ENCODE peak calls at places on chromosomes 3 and 15, in seven cellular contexts. J is K562, L is HCT116, B is SK-N-SH, Z is HepG2, R is H1, C is GM12878. F is an unnamed sample.

GRCh38 chr3:10137178-10137577 is 4.4 kb upstream of the VHL start:
- DNase-seq in C (no peak), R (no peak), L (no peak), Z (peak), J (no peak), B (no peak), F (no peak)

GRCh38 chr15:72112111-72112510 is 5.8 kb downstream of the MYO9A start:
- DNase-seq in L (no peak), J (no peak), R (no peak), B (no peak), C (no peak), Z (no peak), F (no peak)

GRCh38 chr3:142808103-142808917 is 80.6 kb downstream of the PCOLCE2 start:
- DNase-seq in L (peak), R (no peak), Z (peak), J (no peak), B (no peak), C (no peak), F (no peak)

GRCh38 chr3:126523745-126524428 is at the start of gene CHST13:
- DNase-seq in R (no peak), L (no peak), B (peak), J (peak), C (no peak), Z (peak), F (peak)

GRCh38 chr3:72004749-72005292 is 219.9 kb upstream of the PROK2 start:
- DNase-seq in L (no peak), C (no peak), Z (no peak), B (no peak), R (no peak), J (peak), F (no peak)

GRCh38 chr15:100705065-100705464 is 102.7 kb downstream of the ASB7 start:
- DNase-seq in R (no peak), C (no peak), J (no peak), L (no peak), B (no peak), Z (no peak), F (no peak)

GRCh38 chr3:105674437-105675065 is 194.3 kb downstream of the CBLB start:
- DNase-seq in R (no peak), L (no peak), C (no peak), B (no peak), Z (no peak), J (no peak), F (no peak)

GRCh38 chr3:112638327-112639020 is 2.5 kb downstream of the CCDC80 start:
- DNase-seq in L (no peak), Z (no peak), C (no peak), J (no peak), B (no peak), R (no peak), F (no peak)

GRCh38 chr15:99707481-99708270 is 25.6 kb downstream of the LYSMD4 start:
- DNase-seq in Z (no peak), B (no peak), J (no peak), R (no peak), C (no peak), L (no peak), F (no peak)

GRCh38 chr3:55735976-55736375 is 248.9 kb upstream of the WNT5A start:
- DNase-seq in Z (no peak), C (no peak), J (no peak), B (no peak), L (no peak), R (no peak), F (no peak)

GRCh38 chr15:95495033-95495541 is 835.4 kb upstream of the NR2F2 start:
- DNase-seq in R (no peak), L (no peak), C (no peak), B (no peak), Z (no peak), J (no peak), F (no peak)

GRCh38 chr15:74907277-74907870 is 723 bp upstream of the FAM219B start:
- DNase-seq in C (no peak), L (no peak), Z (no peak), J (no peak), B (no peak), R (no peak), F (no peak)

GRCh38 chr15:40398413-40398873 is 7.2 kb upstream of the IVD start:
- DNase-seq in L (no peak), Z (no peak), B (no peak), R (no peak), C (peak), J (no peak), F (no peak)

GRCh38 chr3:36647423-36647853 is 116.9 kb downstream of the DCLK3 start:
- DNase-seq in J (no peak), L (no peak), Z (no peak), R (no peak), B (no peak), C (no peak), F (no peak)

GRCh38 chr3:173396191-173397041 is 1.1 kb upstream of the NLGN1 start:
- DNase-seq in Z (no peak), C (no peak), L (no peak), B (peak), J (no peak), R (no peak), F (no peak)

GRCh38 chr15:50358805-50359204 is 3.8 kb upstream of the GABPB1 start:
- DNase-seq in Z (peak), L (peak), C (no peak), R (no peak), B (peak), J (peak), F (no peak)

GRCh38 chr3:9401986-9402385 is 4.6 kb downstream of the SETD5 start:
- DNase-seq in B (no peak), R (no peak), L (no peak), J (no peak), Z (no peak), C (no peak), F (no peak)

GRCh38 chr3:105801397-105801796 is 67.4 kb downstream of the CBLB start:
- DNase-seq in B (no peak), J (no peak), C (peak), R (no peak), Z (no peak), L (no peak), F (no peak)

GRCh38 chr15:83109532-83109931 is 2.1 kb downstream of the TM6SF1 start:
- DNase-seq in J (no peak), Z (no peak), R (no peak), L (no peak), C (no peak), B (no peak), F (no peak)

GRCh38 chr15:27220199-27220598 is 249.2 kb downstream of the GABRG3 start:
- DNase-seq in B (no peak), R (no peak), L (no peak), J (no peak), C (no peak), Z (no peak), F (no peak)

GRCh38 chr15:25177955-25178801 is 223.4 kb downstream of the SNRPN start:
- DNase-seq in B (no peak), C (no peak), L (no peak), J (no peak), R (no peak), Z (no peak), F (no peak)

GRCh38 chr3:126346466-126346865 is 10.7 kb downstream of the KLF15 start:
- DNase-seq in R (no peak), B (no peak), J (no peak), Z (no peak), L (no peak), C (no peak), F (no peak)

GRCh38 chr3:141352262-141352984 is 15.9 kb upstream of the ZBTB38 start:
- DNase-seq in Z (no peak), R (no peak), B (no peak), L (no peak), C (no peak), J (peak), F (no peak)

GRCh38 chr15:31306426-31307269 is 20.0 kb upstream of the KLF13 start:
- DNase-seq in L (no peak), B (no peak), Z (no peak), J (no peak), R (peak), C (no peak), F (peak)
- TF ChIP-seq YY1 in L (no peak), B (no peak), Z (no peak), J (no peak), R (no peak), C (no peak), F (no peak)

DNA sequence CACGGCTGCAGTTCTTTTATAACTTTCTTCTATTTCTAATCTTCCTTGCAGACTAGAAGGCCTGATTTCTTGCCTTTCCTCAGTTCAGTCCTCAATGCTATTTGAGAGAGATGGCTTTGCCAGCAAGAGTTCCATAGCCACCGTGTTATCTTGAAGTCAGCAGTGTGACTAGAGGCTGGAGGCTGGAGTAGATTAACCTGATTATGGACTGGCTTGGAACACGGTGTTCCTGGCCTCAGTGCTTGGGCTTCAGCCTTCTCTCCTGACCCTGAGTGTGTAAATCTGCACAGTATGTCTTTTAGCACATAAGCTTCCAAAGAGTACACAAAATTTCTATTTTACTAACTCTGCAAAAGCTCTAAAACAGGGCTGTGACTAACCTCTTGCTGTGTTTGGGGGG is 61.4 kb downstream of the CCDC54 start:
- DNase-seq in C (no peak), R (no peak), B (no peak), Z (no peak), J (no peak), L (no peak), F (no peak)
- TF ChIP-seq YY1 in C (no peak), R (no peak), B (no peak), Z (no peak), J (no peak), L (no peak), F (no peak)

DNA sequence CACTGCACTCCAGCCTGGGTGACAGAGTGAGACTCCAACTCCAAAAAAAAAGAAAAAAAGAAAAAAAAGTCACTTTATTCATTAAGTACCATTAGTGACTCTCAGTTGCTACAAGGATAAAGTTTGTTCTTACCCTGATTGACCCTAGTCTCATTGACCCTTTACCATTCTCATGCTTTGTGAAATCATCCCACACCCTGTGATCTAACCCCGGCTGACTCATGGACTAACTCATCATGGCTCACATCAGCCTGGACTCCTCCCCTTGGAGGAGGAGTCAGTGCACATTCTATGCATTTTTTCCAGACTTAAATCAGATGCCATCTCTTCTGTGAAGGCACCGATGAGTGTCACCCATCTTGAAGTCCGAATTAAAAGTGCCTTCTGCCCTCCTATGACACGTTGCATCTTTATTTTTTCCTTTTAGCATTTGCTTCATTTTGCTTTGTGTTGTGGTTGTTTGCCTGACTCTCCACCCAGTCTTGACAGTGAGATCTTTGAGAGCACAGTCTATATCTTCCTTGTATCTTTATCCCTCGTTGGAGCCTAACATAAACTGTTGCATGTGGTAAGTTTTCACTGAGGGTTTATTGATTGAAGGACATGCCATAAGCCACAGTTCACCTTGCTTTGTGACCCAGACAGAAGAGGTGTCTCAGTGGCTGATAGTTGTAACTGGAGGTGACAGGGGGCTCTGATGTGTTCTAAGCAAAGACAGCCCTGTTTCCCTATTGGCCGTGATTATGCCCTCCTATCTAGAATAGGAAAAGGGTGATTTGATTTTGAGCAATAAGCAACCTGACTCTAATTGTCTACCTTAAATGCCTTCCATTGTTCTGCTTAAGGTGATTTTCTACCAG is 72.1 kb downstream of the IL1RAP start:
- DNase-seq in Z (peak), R (peak), C (no peak), L (peak), J (no peak), B (peak), F (peak)
- TF ChIP-seq YY1 in Z (no peak), R (no peak), C (no peak), L (peak), J (no peak), B (no peak), F (no peak)

GRCh38 chr15:69394556-69395282 is 19.4 kb upstream of the KIF23 start:
- DNase-seq in B (peak), Z (peak), R (peak), J (peak), C (no peak), L (peak), F (peak)
- TF ChIP-seq YY1 in B (no peak), Z (no peak), R (peak), J (no peak), C (peak), L (no peak), F (no peak)

DNA sequence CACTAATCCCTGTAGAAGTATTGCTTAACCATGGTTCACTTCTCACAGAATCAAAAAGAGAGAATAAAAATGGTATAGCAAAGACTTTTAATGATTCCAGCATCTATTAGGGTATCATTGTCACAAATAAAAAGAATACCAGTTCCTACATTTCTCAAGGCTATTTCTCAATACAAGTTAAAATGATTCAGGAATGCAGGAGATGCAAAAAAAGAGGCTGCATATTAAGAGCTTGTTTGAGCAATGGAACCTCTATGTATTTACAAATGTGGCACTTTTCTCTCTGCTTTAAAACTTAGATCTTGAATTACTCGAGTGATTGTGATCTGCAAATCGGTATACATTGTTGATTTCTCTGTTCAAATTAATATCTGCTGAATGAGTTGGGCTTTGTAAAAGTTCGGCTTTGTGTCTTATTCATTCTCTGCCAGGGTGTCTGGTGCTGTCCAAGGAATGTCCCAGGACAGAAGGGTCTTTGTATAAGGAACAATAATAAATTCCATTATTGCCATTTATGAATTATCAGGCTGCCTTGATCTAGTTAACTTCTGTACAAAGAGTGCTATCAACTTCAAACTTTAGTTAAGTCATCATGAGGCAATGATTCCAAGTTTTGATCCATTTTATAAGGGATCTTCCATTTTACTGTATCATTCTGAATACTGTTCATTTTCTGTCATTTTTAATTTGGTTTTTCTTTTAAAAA is 364.2 kb downstream of the RBMS3 start:
- DNase-seq in R (no peak), J (no peak), Z (no peak), B (no peak), L (no peak), C (no peak), F (no peak)
- TF ChIP-seq YY1 in R (no peak), J (no peak), Z (no peak), B (no peak), L (no peak), C (no peak), F (no peak)

GRCh38 chr3:116242825-116243224 is 202.5 kb downstream of the LSAMP start:
- DNase-seq in R (no peak), B (no peak), Z (no peak), L (no peak), J (no peak), C (no peak), F (no peak)

GRCh38 chr3:116233921-116234320 is 211.4 kb downstream of the LSAMP start:
- DNase-seq in J (no peak), B (no peak), C (no peak), R (no peak), L (no peak), Z (no peak), F (no peak)

GRCh38 chr3:116238863-116239262 is 206.4 kb downstream of the LSAMP start:
- DNase-seq in B (no peak), L (no peak), C (no peak), R (no peak), J (no peak), Z (no peak), F (no peak)
- TF ChIP-seq YY1 in B (no peak), L (no peak), C (no peak), R (no peak), J (no peak), Z (no peak), F (no peak)

GRCh38 chr3:15454965-15455364 is 27.6 kb downstream of the EAF1 start:
- DNase-seq in J (no peak), C (no peak), B (no peak), R (no peak), L (no peak), Z (no peak), F (no peak)
- TF ChIP-seq YY1 in J (no peak), C (no peak), B (no peak), R (no peak), L (no peak), Z (no peak), F (no peak)

GRCh38 chr15:80695099-80695910 is at the start of gene ABHD17C:
- DNase-seq in Z (peak), L (no peak), R (no peak), B (peak), J (peak), C (no peak), F (peak)
- TF ChIP-seq YY1 in Z (no peak), L (no peak), R (no peak), B (no peak), J (no peak), C (peak), F (no peak)

GRCh38 chr3:45551214-45552010 is 43.1 kb upstream of the LIMD1 start:
- DNase-seq in L (peak), Z (peak), C (no peak), B (no peak), J (peak), R (peak), F (no peak)

GRCh38 chr3:45554001-45554691 is 40.4 kb upstream of the LIMD1 start:
- DNase-seq in C (peak), J (peak), L (no peak), B (no peak), R (no peak), Z (no peak), F (no peak)

GRCh38 chr3:45552031-45552772 is 42.3 kb upstream of the LIMD1 start:
- DNase-seq in C (no peak), Z (no peak), B (no peak), R (no peak), L (no peak), J (peak), F (no peak)

GRCh38 chr3:45553469-45553974 is 41.0 kb upstream of the LIMD1 start:
- DNase-seq in L (no peak), C (no peak), B (peak), R (no peak), J (peak), Z (no peak), F (no peak)

DNA sequence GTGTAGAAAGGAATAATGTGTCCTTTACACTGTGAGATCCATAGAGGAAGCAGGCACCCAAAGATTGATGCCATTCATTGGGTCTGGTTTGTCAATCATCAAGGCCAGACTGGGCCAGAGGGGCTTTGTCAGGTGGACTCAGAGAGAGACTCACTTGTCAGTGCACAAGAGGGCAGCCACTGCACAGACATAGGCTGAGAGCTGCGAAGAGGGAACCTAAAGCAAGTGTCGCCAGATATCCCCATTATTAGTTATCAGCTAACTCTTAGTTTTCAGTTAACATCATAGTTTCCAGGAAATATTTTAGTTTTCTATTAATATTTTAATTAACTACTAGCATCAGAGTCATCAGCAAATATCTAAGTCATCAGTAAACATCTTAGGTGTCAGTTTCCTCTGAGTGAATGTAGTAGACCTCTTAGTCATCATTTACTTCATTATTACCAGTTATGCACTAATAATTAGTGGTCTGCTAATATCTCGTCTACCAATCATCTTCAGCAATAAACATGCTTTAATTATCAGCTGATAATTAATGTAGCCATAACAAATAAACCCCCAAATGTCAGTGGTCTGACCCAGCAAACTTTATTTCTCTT is 41.7 kb upstream of the LIMD1 start:
- DNase-seq in Z (no peak), B (no peak), C (no peak), J (no peak), L (no peak), R (no peak), F (no peak)
- TF ChIP-seq YY1 in Z (no peak), B (no peak), C (no peak), J (no peak), L (no peak), R (no peak), F (no peak)

F was measured in NT2/D1.